ENCODE peak calls at places on chromosomes 2 and 18, in nine cellular contexts. T is osteocyte; V is HT-29; N is T1000; B is CD4-positive, alpha-beta T cell; G is activated gamma-delta T cell; P is aorta; X is EL; O is GM20000. F is an unnamed sample.

GRCh38 chr2:180495606-180496005 is 484.8 kb upstream of the UBE2E3 start:
- DNase-seq in T (no peak), V (no peak), N (no peak), B (no peak), G (no peak), P (no peak), X (peak), O (no peak), F (no peak)

GRCh38 chr2:78601113-78601512 is 424.4 kb upstream of the REG3G start:
- DNase-seq in T (no peak), V (no peak), N (no peak), B (no peak), G (no peak), P (no peak), X (no peak), O (no peak), F (no peak)

GRCh38 chr2:71064110-71064611 is 4.3 kb upstream of the NAGK start:
- DNase-seq in T (no peak), V (no peak), N (no peak), B (no peak), G (no peak), P (no peak), X (no peak), O (peak), F (no peak)

GRCh38 chr2:31137211-31138036 is 816 bp downstream of the GALNT14 start:
- DNase-seq in T (peak), V (peak), N (no peak), B (no peak), G (no peak), P (no peak), X (peak), O (peak), F (no peak)

GRCh38 chr2:60352491-60353405 is 200.7 kb downstream of the BCL11A start:
- DNase-seq in T (peak), V (no peak), N (no peak), B (no peak), G (no peak), P (no peak), X (no peak), O (no peak), F (no peak)

GRCh38 chr2:195162194-195162593 is 494.8 kb upstream of the SLC39A10 start:
- DNase-seq in T (no peak), V (no peak), N (no peak), B (no peak), G (no peak), P (no peak), X (no peak), O (no peak), F (no peak)

GRCh38 chr2:216551669-216552068 is 53.0 kb downstream of the RPL37A start:
- DNase-seq in T (no peak), V (no peak), N (no peak), B (no peak), G (no peak), P (no peak), X (no peak), O (no peak), F (no peak)

GRCh38 chr18:40355701-40356100 is 1599.3 kb upstream of the PIK3C3 start:
- DNase-seq in T (no peak), V (no peak), N (no peak), B (no peak), G (no peak), P (no peak), X (no peak), O (no peak), F (no peak)

GRCh38 chr18:42544901-42545300 is 570.6 kb downstream of the RIT2 start:
- DNase-seq in T (no peak), V (no peak), N (no peak), B (no peak), G (no peak), P (no peak), X (no peak), O (no peak), F (no peak)

GRCh38 chr2:120572226-120572625 is 163.4 kb upstream of the GLI2 start:
- DNase-seq in T (no peak), V (no peak), N (no peak), B (no peak), G (no peak), P (no peak), X (no peak), O (no peak), F (no peak)

GRCh38 chr18:7272268-7273049 is 41.6 kb downstream of the LRRC30 start:
- DNase-seq in T (no peak), V (peak), N (no peak), B (no peak), G (no peak), P (peak), X (peak), O (no peak), F (peak)

GRCh38 chr2:43402002-43402401 is 175.6 kb upstream of the ZFP36L2 start:
- DNase-seq in T (no peak), V (no peak), N (no peak), B (no peak), G (no peak), P (no peak), X (no peak), O (peak), F (no peak)

GRCh38 chr2:174051741-174052638 is 86.8 kb upstream of the SP3 start:
- DNase-seq in T (no peak), V (peak), N (peak), B (no peak), G (no peak), P (no peak), X (peak), O (no peak), F (no peak)

GRCh38 chr2:196169521-196169920 is 1.9 kb downstream of the STK17B start:
- DNase-seq in T (no peak), V (peak), N (no peak), B (no peak), G (no peak), P (no peak), X (peak), O (no peak), F (no peak)

GRCh38 chr18:22557160-22557941 is 139.6 kb upstream of the CTAGE1 start:
- DNase-seq in T (no peak), V (no peak), N (no peak), B (no peak), G (no peak), P (no peak), X (no peak), O (no peak), F (no peak)

GRCh38 chr2:142822190-142822589 is 55.3 kb upstream of the KYNU start:
- DNase-seq in T (no peak), V (no peak), N (no peak), B (no peak), G (no peak), P (no peak), X (no peak), O (no peak), F (no peak)

GRCh38 chr18:59517446-59518171 is 158.5 kb upstream of the LMAN1 start:
- DNase-seq in T (no peak), V (no peak), N (no peak), B (no peak), G (no peak), P (no peak), X (peak), O (no peak), F (no peak)

GRCh38 chr2:232388324-232388891 is 9.9 kb downstream of the ALPP start:
- DNase-seq in T (no peak), V (no peak), N (no peak), B (no peak), G (no peak), P (peak), X (no peak), O (no peak), F (no peak)